ENCODE peak calls at places on chromosome 22, in nine cellular contexts. Q is OCI-LY7; B is non-pigmented ciliary epithelial cell; G is pulmonary artery endothelial cell; M is adipocyte; E is stimulated activated CD8-positive, alpha-beta memory T cell treated with anti-CD3 and anti-CD28 coated beads, Interleukin-15, amount 100 ng/mL, for 4 hours; I is Right ventricle myocardium inferior; J is HEK293T; Y is fibroblast of mammary gland. A is an unnamed sample.

GRCh38 chr22:29207562-29208501 is 2.1 kb downstream of the EMID1 start:
- DNase-seq in Q (no peak), B (no peak), G (no peak), M (no peak), E (no peak), I (no peak), J (no peak), Y (no peak), A (no peak)

GRCh38 chr22:25172153-25172552 is 27.5 kb upstream of the CRYBB3 start:
- DNase-seq in Q (no peak), B (no peak), G (no peak), M (no peak), E (no peak), I (no peak), J (no peak), Y (no peak), A (no peak)

GRCh38 chr22:49960159-49960966 is at the start of gene PIM3:
- DNase-seq in Q (peak), B (peak), G (peak), M (peak), E (peak), I (peak), J (peak), Y (peak), A (peak)

GRCh38 chr22:42520663-42521546 is 1.3 kb upstream of the RRP7A start:
- DNase-seq in Q (no peak), B (no peak), G (no peak), M (no peak), E (no peak), I (no peak), J (no peak), Y (peak), A (no peak)

GRCh38 chr22:22787151-22787550 is 100.5 kb upstream of the IGLL5 start:
- DNase-seq in Q (no peak), B (no peak), G (no peak), M (no peak), E (no peak), I (no peak), J (no peak), Y (no peak), A (no peak)

GRCh38 chr22:24133187-24133965 is 47.9 kb upstream of the SUSD2 start:
- DNase-seq in Q (no peak), B (no peak), G (no peak), M (no peak), E (no peak), I (no peak), J (no peak), Y (peak), A (no peak)

GRCh38 chr22:30282616-30283046 is 6.7 kb downstream of the CASTOR1 start:
- DNase-seq in Q (no peak), B (no peak), G (no peak), M (no peak), E (no peak), I (peak), J (no peak), Y (no peak), A (no peak)

GRCh38 chr22:27730649-27731433 is 70.7 kb downstream of the MN1 start:
- DNase-seq in Q (no peak), B (no peak), G (no peak), M (no peak), E (no peak), I (no peak), J (no peak), Y (no peak), A (no peak)

GRCh38 chr22:27514612-27515011 is 286.9 kb downstream of the MN1 start:
- DNase-seq in Q (no peak), B (no peak), G (no peak), M (no peak), E (no peak), I (no peak), J (no peak), Y (no peak), A (no peak)

GRCh38 chr22:36191106-36191836 is 10.3 kb downstream of the APOL4 start:
- DNase-seq in Q (no peak), B (no peak), G (no peak), M (peak), E (no peak), I (peak), J (no peak), Y (peak), A (no peak)

GRCh38 chr22:22927196-22927887 is 39.7 kb downstream of the IGLL5 start:
- DNase-seq in Q (no peak), B (no peak), G (no peak), M (no peak), E (no peak), I (peak), J (no peak), Y (no peak), A (no peak)

GRCh38 chr22:25360411-25360810 is 141.0 kb downstream of the CRYBB2 start:
- DNase-seq in Q (no peak), B (no peak), G (no peak), M (no peak), E (no peak), I (no peak), J (no peak), Y (no peak), A (no peak)

GRCh38 chr22:31218565-31219262 is 6.6 kb downstream of the LIMK2 start:
- DNase-seq in Q (no peak), B (no peak), G (no peak), M (no peak), E (no peak), I (no peak), J (no peak), Y (no peak), A (no peak)

GRCh38 chr22:19055801-19056200 is 66.4 kb downstream of the DGCR2 start:
- DNase-seq in Q (no peak), B (no peak), G (no peak), M (no peak), E (no peak), I (peak), J (no peak), Y (no peak), A (peak)

GRCh38 chr22:31103899-31104694 is 3.3 kb downstream of the SELENOM start:
- DNase-seq in Q (no peak), B (no peak), G (no peak), M (no peak), E (no peak), I (peak), J (no peak), Y (no peak), A (peak)

GRCh38 chr22:40324468-40325305 is 21.6 kb upstream of the ADSL start:
- DNase-seq in Q (no peak), B (no peak), G (no peak), M (no peak), E (no peak), I (no peak), J (no peak), Y (no peak), A (peak)

GRCh38 chr22:50684986-50685385 is 12.4 kb downstream of the SHANK3 start:
- DNase-seq in Q (no peak), B (no peak), G (no peak), M (no peak), E (no peak), I (peak), J (no peak), Y (peak), A (no peak)

GRCh38 chr22:32352681-32353080 is 5.0 kb upstream of the RFPL3 start:
- DNase-seq in Q (no peak), B (no peak), G (no peak), M (no peak), E (no peak), I (no peak), J (no peak), Y (no peak), A (no peak)

GRCh38 chr22:39991164-39991860 is 3.4 kb upstream of the FAM83F start:
- DNase-seq in Q (no peak), B (no peak), G (no peak), M (no peak), E (no peak), I (no peak), J (no peak), Y (no peak), A (no peak)

GRCh38 chr22:20213833-20214708 is 54.0 kb downstream of the RTN4R start:
- DNase-seq in Q (no peak), B (no peak), G (no peak), M (no peak), E (no peak), I (no peak), J (no peak), Y (no peak), A (no peak)

GRCh38 chr22:30400159-30400558 is 3.3 kb downstream of the SEC14L2 start:
- DNase-seq in Q (no peak), B (no peak), G (no peak), M (no peak), E (no peak), I (no peak), J (no peak), Y (no peak), A (no peak)

GRCh38 chr22:17559188-17559587 is 4.1 kb upstream of the SLC25A18 start:
- DNase-seq in Q (no peak), B (no peak), G (no peak), M (no peak), E (no peak), I (no peak), J (no peak), Y (no peak), A (peak)

GRCh38 chr22:21044931-21045584 is 688 bp upstream of the LRRC74B start:
- DNase-seq in Q (no peak), B (no peak), G (no peak), M (peak), E (no peak), I (no peak), J (no peak), Y (peak), A (peak)

GRCh38 chr22:24938741-24939341 is 7.7 kb downstream of the LHFPL7 start:
- DNase-seq in Q (peak), B (no peak), G (no peak), M (peak), E (peak), I (no peak), J (peak), Y (peak), A (no peak)

GRCh38 chr22:48906177-48906835 is 921.4 kb downstream of the BRD1 start:
- DNase-seq in Q (no peak), B (no peak), G (no peak), M (no peak), E (no peak), I (no peak), J (no peak), Y (no peak), A (no peak)

GRCh38 chr22:44453441-44454112 is 44.5 kb downstream of the RTL6 start:
- DNase-seq in Q (no peak), B (no peak), G (no peak), M (no peak), E (no peak), I (no peak), J (no peak), Y (peak), A (peak)

GRCh38 chr22:41664490-41664889 is 24.2 kb downstream of the SNU13 start:
- DNase-seq in Q (no peak), B (no peak), G (no peak), M (no peak), E (no peak), I (no peak), J (no peak), Y (no peak), A (no peak)

A was measured in spleen.